ENCODE peak calls at places on chromosomes 16 and 17, in nine cellular contexts. G, J, C, F, B, N, A, V and L are unnamed samples.

GRCh38 chr16:30136971-30137601 is 14.1 kb upstream of the MAPK3 start:
- DNase-seq in G (no peak), J (no peak), C (no peak), F (no peak), B (no peak), N (no peak), A (no peak), V (no peak), L (no peak)

GRCh38 chr17:74736423-74737298 is at the start of gene RAB37:
- DNase-seq in G (peak), J (peak), C (no peak), F (peak), B (peak), N (no peak), A (no peak), V (no peak), L (peak)

GRCh38 chr17:17416007-17416399 is 60.8 kb upstream of the MED9 start:
- DNase-seq in G (no peak), J (peak), C (peak), F (no peak), B (peak), N (peak), A (no peak), V (peak), L (peak)

GRCh38 chr16:88871730-88872416 is 5.4 kb upstream of the PABPN1L start:
- DNase-seq in G (no peak), J (no peak), C (no peak), F (no peak), B (no peak), N (no peak), A (no peak), V (no peak), L (no peak)

GRCh38 chr17:33469911-33470310 is 176.8 kb upstream of the ASIC2 start:
- DNase-seq in G (no peak), J (no peak), C (peak), F (no peak), B (no peak), N (peak), A (no peak), V (no peak), L (no peak)

GRCh38 chr17:44219636-44220210 is at the start of gene UBTF:
- DNase-seq in G (peak), J (peak), C (peak), F (peak), B (peak), N (no peak), A (no peak), V (peak), L (peak)

GRCh38 chr16:66457888-66458287 is 30.8 kb downstream of the BEAN1 start:
- DNase-seq in G (no peak), J (no peak), C (peak), F (no peak), B (no peak), N (peak), A (no peak), V (no peak), L (no peak)

GRCh38 chr17:40122466-40122943 is 734 bp downstream of the MSL1 start:
- DNase-seq in G (no peak), J (no peak), C (peak), F (peak), B (peak), N (no peak), A (no peak), V (no peak), L (peak)

GRCh38 chr17:7336240-7337175 is at the start of gene ACAP1:
- DNase-seq in G (peak), J (peak), C (no peak), F (peak), B (no peak), N (no peak), A (peak), V (no peak), L (peak)

GRCh38 chr16:80784951-80785350 is 19.4 kb downstream of the CDYL2 start:
- DNase-seq in G (no peak), J (no peak), C (no peak), F (no peak), B (no peak), N (no peak), A (no peak), V (no peak), L (no peak)

GRCh38 chr16:49688298-49688697 is 167.6 kb downstream of the ZNF423 start:
- DNase-seq in G (no peak), J (no peak), C (no peak), F (no peak), B (no peak), N (no peak), A (no peak), V (no peak), L (no peak)

GRCh38 chr17:65553646-65554567 is 7.5 kb downstream of the AXIN2 start:
- DNase-seq in G (no peak), J (no peak), C (no peak), F (no peak), B (no peak), N (no peak), A (no peak), V (no peak), L (peak)

GRCh38 chr17:82913304-82914043 is 73.7 kb upstream of the ZNF750 start:
- DNase-seq in G (no peak), J (no peak), C (no peak), F (no peak), B (peak), N (no peak), A (no peak), V (no peak), L (no peak)

GRCh38 chr16:86549076-86549892 is 5.8 kb downstream of the MTHFSD start:
- DNase-seq in G (no peak), J (no peak), C (no peak), F (no peak), B (no peak), N (no peak), A (no peak), V (no peak), L (peak)

GRCh38 chr17:78266231-78266631 is 34.8 kb downstream of the TMEM235 start:
- DNase-seq in G (no peak), J (no peak), C (no peak), F (no peak), B (no peak), N (no peak), A (no peak), V (no peak), L (no peak)

GRCh38 chr17:72514888-72515287 is 394.1 kb downstream of the SOX9 start:
- DNase-seq in G (no peak), J (no peak), C (peak), F (no peak), B (no peak), N (peak), A (no peak), V (no peak), L (no peak)